ENCODE peak calls at places on chromosome 10, in ten cellular contexts. T is IMR-90, U is Caco-2, R is HFFc6, Y is dorsolateral prefrontal cortex, O is GM13976, A is choroid plexus epithelial cell, J is Peyer's patch, Z is RWPE2, W is Calu3. S is an unnamed sample.
A peak's percentile ranks its signal among the peaks of the same experiment; 100 is the strongest.

GRCh38 chr10:70357447-70358035 is 24.9 kb downstream of the LRRC20 start:
- DNase-seq in O (no peak), Z (no peak), W (no peak), R (no peak), A (no peak), U (no peak), J (no peak), Y (no peak), T (peak; percentile 77), S (no peak)

GRCh38 chr10:68506406-68506805 is 20.9 kb downstream of the SLC25A16 start:
- DNase-seq in T (no peak), J (no peak), R (no peak), Y (no peak), W (no peak), U (no peak), Z (no peak), A (no peak), O (no peak), S (no peak)

GRCh38 chr10:24962998-24963397 is 10.6 kb upstream of the PRTFDC1 start:
- DNase-seq in J (no peak), T (peak; percentile 60), U (peak; percentile 61), O (no peak), W (peak; percentile 39), Y (no peak), R (peak; percentile 5), A (peak; percentile 48), Z (no peak), S (peak; percentile 80)

GRCh38 chr10:75263806-75264205 is 28.0 kb upstream of the COMTD1 start:
- DNase-seq in Y (no peak), Z (no peak), R (no peak), O (no peak), T (no peak), A (no peak), J (no peak), U (no peak), W (peak; percentile 52), S (no peak)

GRCh38 chr10:91901784-91902677 is 7.3 kb downstream of the FGFBP3 start:
- DNase-seq in R (peak; percentile 92), Y (no peak), Z (no peak), O (no peak), U (no peak), W (peak; percentile 38), J (no peak), A (peak; percentile 96), T (peak; percentile 97), S (peak; percentile 76)

GRCh38 chr10:129704786-129705525 is 237.9 kb downstream of the MGMT start:
- DNase-seq in O (no peak), J (no peak), R (no peak), A (no peak), T (peak; percentile 23), Z (no peak), W (no peak), U (no peak), Y (no peak), S (no peak)

GRCh38 chr10:96306516-96306915 is 2.3 kb downstream of the DNTT start:
- DNase-seq in T (no peak), W (no peak), Z (no peak), O (no peak), J (peak; percentile 49), R (no peak), U (no peak), A (no peak), Y (peak; percentile 23), S (no peak)

GRCh38 chr10:114499630-114500190 is 95.4 kb upstream of the AFAP1L2 start:
- DNase-seq in Y (no peak), R (no peak), U (peak; percentile 59), J (peak; percentile 75), T (no peak), O (peak; percentile 23), Z (peak; percentile 76), W (no peak), A (no peak), S (no peak)

GRCh38 chr10:96863922-96864543 is 31.9 kb downstream of the LCOR start:
- DNase-seq in Z (no peak), O (peak; percentile 49), J (no peak), W (peak; percentile 7), U (peak; percentile 66), T (peak; percentile 40), R (peak; percentile 41), A (peak; percentile 47), Y (no peak), S (peak; percentile 27)

GRCh38 chr10:35007858-35008301 is 82.3 kb downstream of the CUL2 start:
- DNase-seq in Z (no peak), J (no peak), A (peak; percentile 83), R (no peak), Y (no peak), U (no peak), W (no peak), O (no peak), T (peak; percentile 20), S (no peak)

GRCh38 chr10:49176310-49177268 is 11.6 kb downstream of the TMEM273 start:
- DNase-seq in W (no peak), Z (no peak), J (no peak), A (no peak), Y (no peak), U (no peak), R (no peak), T (no peak), O (no peak), S (no peak)

GRCh38 chr10:110335314-110336064 is 30.8 kb upstream of the SMNDC1 start:
- DNase-seq in O (no peak), R (no peak), U (no peak), T (no peak), J (no peak), W (no peak), A (no peak), Y (no peak), Z (no peak), S (no peak)

GRCh38 chr10:1474376-1475094 is 262.8 kb downstream of the ADARB2 start:
- DNase-seq in Y (no peak), Z (no peak), T (no peak), J (no peak), O (peak; percentile 11), R (no peak), A (no peak), W (no peak), U (no peak), S (no peak)

GRCh38 chr10:70575874-70576802 is 26.4 kb downstream of the PRF1 start:
- DNase-seq in U (no peak), O (no peak), J (peak; percentile 70), T (no peak), Y (no peak), W (peak; percentile 76), Z (no peak), A (peak; percentile 79), R (no peak), S (no peak)

GRCh38 chr10:43206391-43207235 is 60.3 kb downstream of the RASGEF1A start:
- DNase-seq in Y (peak; percentile 1), U (no peak), R (no peak), J (no peak), T (no peak), A (no peak), O (no peak), W (no peak), Z (peak; percentile 46), S (no peak)

GRCh38 chr10:11756766-11757315 is 14.7 kb downstream of the ECHDC3 start:
- DNase-seq in Y (no peak), W (no peak), A (no peak), R (no peak), Z (no peak), U (no peak), T (no peak), J (no peak), O (no peak), S (no peak)
- TF ChIP-seq CTCF in Y (no peak), W (no peak), A (no peak), R (no peak), Z (no peak), U (no peak), T (no peak), J (no peak), O (no peak), S (no peak)

GRCh38 chr10:29285624-29286051 is 3.2 kb upstream of the LYZL1 start:
- DNase-seq in Y (no peak), J (no peak), Z (no peak), O (peak; percentile 48), W (no peak), R (no peak), T (no peak), A (no peak), U (no peak), S (no peak)

GRCh38 chr10:29287635-29288034 is 1.2 kb upstream of the LYZL1 start:
- DNase-seq in R (no peak), U (no peak), O (no peak), A (no peak), W (no peak), J (no peak), Z (no peak), T (no peak), Y (no peak), S (no peak)
- TF ChIP-seq CTCF in R (no peak), U (no peak), O (no peak), A (no peak), W (no peak), J (no peak), Z (no peak), T (no peak), Y (no peak), S (no peak)

DNA sequence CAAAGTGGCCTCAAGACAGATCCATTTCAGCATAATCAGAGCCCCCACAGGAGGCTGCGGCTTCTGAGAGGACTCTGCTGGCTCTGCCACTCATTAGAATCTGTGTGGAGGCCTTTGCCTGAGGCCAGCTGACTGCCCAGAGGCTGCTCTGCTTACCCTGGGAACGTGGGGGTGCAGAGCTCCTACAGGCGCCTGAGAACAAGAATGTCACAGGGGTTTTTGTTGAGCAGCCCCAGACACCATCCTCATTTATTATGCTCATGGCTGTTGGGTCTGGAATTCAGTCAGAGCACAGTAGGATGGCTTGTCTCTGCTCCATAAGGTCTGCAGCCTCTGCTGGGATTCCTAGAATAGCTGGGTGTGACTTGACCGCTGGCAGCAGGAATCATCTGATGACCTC is 101.8 kb upstream of the GDF10 start:
- DNase-seq in Y (no peak), J (no peak), T (no peak), W (no peak), O (no peak), R (no peak), U (no peak), Z (no peak), A (no peak), S (no peak)
- TF ChIP-seq CTCF in Y (no peak), J (no peak), T (no peak), W (no peak), O (no peak), R (no peak), U (no peak), Z (no peak), A (no peak), S (no peak)

GRCh38 chr10:10326119-10326518 is 691.6 kb upstream of the CELF2 start:
- DNase-seq in W (no peak), A (peak; percentile 18), Z (no peak), O (no peak), U (no peak), T (peak; percentile 21), R (no peak), Y (no peak), J (no peak), S (no peak)

GRCh38 chr10:10315989-10316388 is 701.7 kb upstream of the CELF2 start:
- DNase-seq in A (no peak), Z (no peak), T (no peak), W (no peak), Y (no peak), R (no peak), U (no peak), O (no peak), J (no peak), S (no peak)

GRCh38 chr10:10317151-10317550 is 700.5 kb upstream of the CELF2 start:
- DNase-seq in W (no peak), O (no peak), J (no peak), A (no peak), Z (no peak), Y (no peak), T (peak; percentile 26), R (no peak), U (no peak), S (no peak)

GRCh38 chr10:10320981-10321380 is 696.7 kb upstream of the CELF2 start:
- DNase-seq in Z (no peak), Y (no peak), W (no peak), J (no peak), T (peak; percentile 71), R (no peak), O (no peak), A (peak; percentile 36), U (no peak), S (no peak)
- TF ChIP-seq CTCF in Z (no peak), Y (no peak), W (no peak), J (no peak), T (no peak), R (no peak), O (no peak), A (no peak), U (no peak), S (no peak)

S was measured in epithelial cell of proximal tubule.